ENCODE peak calls at places on chromosomes 13 and 19, in four cellular contexts. H is Ammon's horn; I is stimulated activated CD8-positive, alpha-beta memory T cell treated with anti-CD3 and anti-CD28 coated beads, Interleukin-15, amount 100 ng/mL, for 4 hours; N is lung. G is an unnamed sample.

GRCh38 chr13:99796175-99796819 is 175.3 kb downstream of the ZIC5 start:
- DNase-seq in H (no peak), I (no peak), N (no peak), G (no peak)

GRCh38 chr13:97875911-97876310 is 77.6 kb upstream of the IPO5 start:
- DNase-seq in H (no peak), I (no peak), N (no peak), G (no peak)

GRCh38 chr13:109126973-109127615 is 497.7 kb downstream of the MYO16 start:
- DNase-seq in H (peak), I (no peak), N (no peak), G (peak)

GRCh38 chr19:3644351-3645066 is 17.9 kb upstream of the CACTIN start:
- DNase-seq in H (peak), I (no peak), N (no peak), G (peak)

GRCh38 chr13:108195861-108196260 is 19.5 kb downstream of the LIG4 start:
- DNase-seq in H (no peak), I (no peak), N (no peak), G (no peak)

GRCh38 chr19:18868380-18869230 is 27.4 kb downstream of the CERS1 start:
- DNase-seq in H (no peak), I (no peak), N (no peak), G (no peak)

GRCh38 chr19:39448271-39448670 is 2.9 kb downstream of the SUPT5H start:
- DNase-seq in H (no peak), I (no peak), N (no peak), G (no peak)

GRCh38 chr19:50331187-50332013 is 2.2 kb upstream of the KCNC3 start:
- DNase-seq in H (no peak), I (no peak), N (no peak), G (no peak)

GRCh38 chr13:77896536-77896935 is 22.1 kb downstream of the EDNRB start:
- DNase-seq in H (no peak), I (no peak), N (no peak), G (no peak)

GRCh38 chr19:56611288-56611687 is 16.2 kb downstream of the ZNF71 start:
- DNase-seq in H (no peak), I (no peak), N (no peak), G (no peak)

GRCh38 chr13:105070452-105070851 is 1465.0 kb downstream of the EFNB2 start:
- DNase-seq in H (no peak), I (no peak), N (no peak), G (no peak)

GRCh38 chr19:9431475-9431874 is 3.9 kb downstream of the ZNF266 start:
- DNase-seq in H (no peak), I (no peak), N (no peak), G (peak)

GRCh38 chr13:31908696-31909386 is 122.7 kb upstream of the FRY start:
- DNase-seq in H (no peak), I (no peak), N (no peak), G (no peak)

GRCh38 chr19:49911381-49912145 is 14.9 kb upstream of the IL4I1 start:
- DNase-seq in H (peak), I (no peak), N (no peak), G (no peak)

GRCh38 chr13:107069107-107069776 is 501.3 kb upstream of the ARGLU1 start:
- DNase-seq in H (no peak), I (no peak), N (no peak), G (no peak)

GRCh38 chr13:48400820-48401219 is 12.1 kb downstream of the LPAR6 start:
- DNase-seq in H (no peak), I (no peak), N (no peak), G (no peak)

G was measured in BE2C.